ENCODE peak calls at places on chromosomes 6 and 20, in seven cellular contexts. K, S, M, T, P, Q and Z are unnamed samples. For H3K4me1 and H3K9me3, the result is how much of the 10 kb centered on the place peaks cover.

GRCh38 chr6:3538536-3538935 is 81.7 kb upstream of the SLC22A23 start:
- DNase-seq in S (no peak), T (no peak), M (no peak), P (no peak), Q (no peak), K (no peak), Z (no peak)

GRCh38 chr20:58071991-58072390 is 156.5 kb downstream of the ANKRD60 start:
- DNase-seq in K (no peak), S (no peak), P (no peak), M (no peak), T (no peak), Q (no peak), Z (no peak)

GRCh38 chr6:153231048-153231635 is 100.1 kb upstream of the RGS17 start:
- DNase-seq in T (peak), Q (no peak), S (peak), P (peak), M (peak), K (no peak), Z (peak)

GRCh38 chr20:49701313-49701731 is 12.4 kb downstream of the B4GALT5 start:
- DNase-seq in Q (peak), P (no peak), S (no peak), M (no peak), K (peak), T (no peak), Z (no peak)

GRCh38 chr20:5128886-5129285 is 2.1 kb downstream of the CDS2 start:
- DNase-seq in Q (no peak), K (no peak), M (no peak), P (no peak), S (no peak), T (no peak), Z (no peak)

GRCh38 chr6:170155464-170156196 is 135.2 kb downstream of the DLL1 start:
- DNase-seq in K (no peak), S (no peak), M (no peak), T (no peak), Q (no peak), P (no peak), Z (no peak)

GRCh38 chr20:4104842-4105241 is 89.5 kb upstream of the RNF24 start:
- DNase-seq in Q (no peak), T (no peak), M (peak), K (no peak), S (no peak), P (no peak), Z (no peak)

GRCh38 chr6:138309695-138310094 is 68.0 kb upstream of the SMIM28 start:
- DNase-seq in P (no peak), T (no peak), M (no peak), K (no peak), S (no peak), Q (no peak), Z (no peak)

GRCh38 chr20:51460163-51460562 is 82.4 kb downstream of the NFATC2 start:
- DNase-seq in Q (no peak), P (no peak), K (no peak), T (no peak), S (no peak), M (no peak), Z (no peak)

GRCh38 chr6:134256862-134257261 is 61.0 kb downstream of the SGK1 start:
- DNase-seq in T (no peak), M (no peak), K (no peak), Q (no peak), P (no peak), S (no peak), Z (no peak)

GRCh38 chr6:134250776-134251175 is 67.1 kb downstream of the SGK1 start:
- DNase-seq in P (no peak), M (no peak), T (no peak), S (no peak), Q (no peak), K (no peak), Z (no peak)

GRCh38 chr6:134254118-134254517 is 63.8 kb downstream of the SGK1 start:
- DNase-seq in T (no peak), Q (no peak), K (no peak), S (no peak), M (no peak), P (no peak), Z (no peak)

GRCh38 chr6:134249759-134250602 is 67.9 kb downstream of the SGK1 start:
- DNase-seq in S (no peak), M (no peak), P (no peak), Q (no peak), T (no peak), K (no peak), Z (no peak)

DNA sequence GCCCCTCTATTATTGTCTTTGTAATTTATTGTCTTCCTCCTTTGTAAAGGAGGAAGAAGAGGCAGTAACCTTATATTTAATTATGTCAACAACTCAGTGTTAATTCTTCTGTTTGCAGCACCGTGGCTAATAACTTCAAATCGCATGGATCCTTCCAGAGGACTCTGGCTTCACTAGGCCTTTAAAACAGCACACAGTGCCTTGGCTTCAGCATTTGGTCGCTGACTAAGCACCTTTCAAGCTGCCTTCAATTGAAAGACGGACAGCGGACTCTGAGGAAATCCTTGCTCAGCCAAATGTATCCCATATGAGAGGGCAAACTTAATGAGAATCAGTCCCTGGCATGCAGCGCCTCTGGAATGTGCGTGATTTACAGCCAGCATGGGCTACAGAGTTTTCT is 64.2 kb downstream of the SGK1 start:
- DNase-seq in M (no peak), Q (no peak), S (no peak), K (no peak), T (peak), P (no peak), Z (no peak)
- H3K4me1 ChIP-seq in M (under half), Q (under half), S (under half), K (under half), T (under half), P (under half), Z (under half)

DNA sequence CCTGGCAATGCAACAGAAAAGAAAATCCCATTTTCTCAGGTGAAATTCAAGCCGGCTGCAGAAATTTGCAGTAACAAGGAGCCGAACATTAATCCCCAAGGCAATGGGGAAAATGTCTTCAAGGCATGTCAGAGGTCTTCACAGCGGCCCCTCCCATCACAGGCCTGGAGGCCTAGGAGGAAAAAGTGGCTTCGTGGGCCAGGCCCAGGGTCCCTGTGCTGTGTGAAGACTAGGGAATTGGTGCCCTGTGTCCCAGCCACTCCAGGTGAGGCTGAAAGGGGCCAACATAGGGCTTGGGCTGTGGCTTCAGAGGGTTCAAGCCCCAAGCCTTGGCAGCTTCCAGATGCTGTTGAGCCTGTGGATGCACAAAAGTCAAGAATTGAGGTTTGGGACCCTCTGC is 111.7 kb downstream of the CD24 start:
- DNase-seq in T (no peak), M (no peak), Q (no peak), P (no peak), S (no peak), K (no peak), Z (no peak)
- H3K9me3 ChIP-seq in T (under half), M (under half), Q (under half), P (under half), S (under half), K (under half), Z (under half)

DNA sequence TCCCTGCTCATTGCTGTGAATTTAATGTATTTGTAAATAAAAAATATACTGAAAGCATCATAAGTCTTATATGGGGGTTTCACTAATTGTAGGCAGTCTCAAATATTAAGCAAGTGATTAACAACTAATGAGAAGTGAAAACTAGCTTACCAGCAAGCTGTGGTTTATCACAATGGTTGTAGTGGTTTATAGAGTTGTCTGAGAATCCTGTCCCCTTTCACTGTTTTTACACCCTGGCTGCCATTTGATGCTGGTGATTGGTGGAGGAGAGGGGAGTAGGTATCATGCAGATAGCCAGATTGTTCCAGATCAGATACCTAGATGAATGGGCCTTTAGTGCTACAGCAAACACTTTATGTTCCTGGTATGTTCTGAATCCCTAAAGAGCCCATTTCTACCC is 6.0 kb downstream of the MKKS start:
- DNase-seq in T (no peak), Q (no peak), K (no peak), P (no peak), S (no peak), M (no peak), Z (no peak)
- H3K4me1 ChIP-seq in T (under half), Q (under half), K (under half), P (under half), S (under half), M (under half), Z (under half)

DNA sequence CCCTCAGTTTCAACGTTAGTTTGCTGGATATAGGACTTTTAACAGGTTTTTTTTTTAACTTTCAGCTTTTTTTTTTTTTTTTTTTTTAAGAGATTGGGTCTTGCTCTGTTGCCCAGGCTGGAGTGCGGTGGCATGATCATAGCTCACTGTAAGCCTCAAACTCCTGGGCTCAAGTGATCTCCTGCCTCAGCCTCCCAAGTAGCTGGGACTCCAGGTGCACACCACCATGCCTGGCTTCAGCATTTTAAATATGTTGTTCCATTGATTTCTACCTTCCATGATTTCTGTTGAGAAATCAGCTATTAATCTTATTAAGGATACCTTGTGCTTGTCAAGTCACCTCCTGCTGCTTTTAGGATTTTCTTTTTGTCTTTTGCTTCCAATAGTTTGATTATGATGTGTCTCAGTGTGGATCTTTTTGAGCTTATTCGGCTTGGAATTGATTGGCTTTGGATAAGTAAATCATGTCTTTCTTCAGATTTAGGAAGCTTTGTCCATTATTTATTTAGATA is 52.0 kb downstream of the CDYL start:
- DNase-seq in K (no peak), Q (no peak), T (no peak), M (no peak), S (no peak), P (no peak), Z (no peak)
- H3K9me3 ChIP-seq in K (under half), Q (under half), T (under half), M (half or more), S (under half), P (under half), Z (under half)